ENCODE peak calls at places on chromosome 18, in seven cellular contexts. G is iPS-NIHi11, R is H9, Y is mesothelial cell of epicardium, J is foreskin fibroblast, F is nephron progenitor cell, N is right lobe of liver. T is an unnamed sample.

GRCh38 chr18:8657873-8658521 is 47.4 kb upstream of the MTCL1 start:
- DNase-seq in G (peak), Y (no peak), N (no peak), J (no peak), F (peak), R (peak), T (no peak)

GRCh38 chr18:9321017-9321452 is 13.5 kb upstream of the TWSG1 start:
- DNase-seq in J (peak), G (no peak), R (no peak), F (no peak), Y (no peak), N (no peak), T (no peak)

GRCh38 chr18:29912351-29912750 is 1130.2 kb downstream of the DSC3 start:
- DNase-seq in N (peak), Y (no peak), R (no peak), F (no peak), J (no peak), G (no peak), T (no peak)

GRCh38 chr18:60485207-60485606 is 112.6 kb upstream of the MC4R start:
- DNase-seq in Y (no peak), G (no peak), N (no peak), J (no peak), R (no peak), F (no peak), T (no peak)

GRCh38 chr18:67553471-67553870 is 37.0 kb upstream of the DSEL start:
- DNase-seq in F (no peak), Y (no peak), G (no peak), J (no peak), R (no peak), N (no peak), T (no peak)

GRCh38 chr18:50695431-50696176 is 124.2 kb downstream of the MRO start:
- DNase-seq in J (no peak), N (no peak), F (no peak), R (no peak), Y (no peak), G (no peak), T (no peak)

GRCh38 chr18:6482198-6482977 is 67.7 kb upstream of the L3MBTL4 start:
- DNase-seq in F (peak), Y (peak), J (peak), R (peak), G (peak), N (peak), T (no peak)

GRCh38 chr18:79868811-79869541 is 71.2 kb downstream of the KCNG2 start:
- DNase-seq in R (no peak), N (no peak), J (no peak), Y (no peak), F (no peak), G (no peak), T (no peak)

GRCh38 chr18:57813245-57813644 is 10.1 kb upstream of the ATP8B1 start:
- DNase-seq in F (no peak), G (peak), N (no peak), R (no peak), Y (no peak), J (peak), T (no peak)

GRCh38 chr18:39667905-39668304 is 2102.3 kb upstream of the CELF4 start:
- DNase-seq in R (no peak), Y (no peak), N (no peak), J (peak), G (no peak), F (no peak), T (no peak)

GRCh38 chr18:59484796-59485328 is 125.8 kb upstream of the LMAN1 start:
- DNase-seq in R (no peak), F (no peak), N (no peak), G (no peak), J (peak), Y (no peak), T (no peak)

T was measured in NCI-H526 treated with DMSO at 0.1 percent for 48 hours.